ENCODE peak calls at places on chromosomes 13 and 19, in eight cellular contexts. T is stimulated activated naive CD8-positive, alpha-beta T cell treated with anti-CD3 and anti-CD28 coated beads, Interleukin-15, Interleukin-2, amounts not matched to agents 100 U/mL and 50 U/mL, for 24 hours; R is left ventricle myocardium inferior; O is ascending aorta; X is heart right ventricle; L is AG08395; D is CD4-positive, CD25-positive, alpha-beta regulatory T cell; S is activated CD4-positive, alpha-beta T cell treated with anti-CD3 and anti-CD28 coated beads for 48 hours. K is an unnamed sample.

GRCh38 chr19:1088419-1089066 is 6.6 kb downstream of the POLR2E start:
- DNase-seq in D (no peak), X (no peak), S (no peak), R (no peak), O (no peak), L (no peak), T (no peak), K (no peak)

GRCh38 chr19:16369664-16370576 is 45.3 kb downstream of the KLF2 start:
- DNase-seq in R (no peak), S (peak), T (peak), O (no peak), L (no peak), D (peak), X (no peak), K (no peak)

GRCh38 chr13:94988654-94989053 is 276.3 kb upstream of the SOX21 start:
- DNase-seq in S (no peak), L (no peak), D (no peak), T (no peak), X (no peak), R (no peak), O (no peak), K (no peak)

GRCh38 chr19:46378268-46378667 is 31.4 kb downstream of the PPP5C start:
- DNase-seq in O (peak), X (no peak), S (no peak), D (no peak), T (no peak), L (peak), R (no peak), K (no peak)

GRCh38 chr19:33752018-33752790 is 44.5 kb upstream of the KCTD15 start:
- DNase-seq in R (no peak), S (no peak), L (no peak), T (no peak), D (no peak), X (no peak), O (no peak), K (peak)

GRCh38 chr19:56106397-56106849 is 14.7 kb downstream of the ZNF787 start:
- DNase-seq in S (no peak), O (no peak), L (no peak), X (no peak), D (no peak), T (no peak), R (no peak), K (no peak)

GRCh38 chr13:40273173-40274000 is 393.1 kb downstream of the FOXO1 start:
- DNase-seq in X (no peak), S (no peak), D (no peak), T (no peak), R (no peak), L (no peak), O (no peak), K (no peak)

GRCh38 chr13:46622918-46623256 is 69.9 kb downstream of the LRCH1 start:
- DNase-seq in D (no peak), S (no peak), T (no peak), X (peak), O (no peak), R (peak), L (peak), K (peak)

GRCh38 chr19:11971045-11971444 is 6.2 kb downstream of the ZNF763 start:
- DNase-seq in R (no peak), O (no peak), L (no peak), S (no peak), D (no peak), T (no peak), X (no peak), K (no peak)

GRCh38 chr19:2047449-2048103 is 3.5 kb downstream of the MKNK2 start:
- DNase-seq in L (no peak), R (no peak), T (no peak), O (no peak), X (no peak), D (no peak), S (peak), K (peak)

GRCh38 chr19:6683971-6684370 is 14.0 kb upstream of the TNFSF14 start:
- DNase-seq in X (no peak), O (no peak), D (no peak), T (no peak), S (no peak), L (no peak), R (no peak), K (no peak)

GRCh38 chr13:33509642-33510229 is 224.2 kb upstream of the STARD13 start:
- DNase-seq in O (peak), D (no peak), S (no peak), X (peak), T (no peak), L (peak), R (peak), K (no peak)

GRCh38 chr13:101700598-101700997 is 248.1 kb downstream of the ITGBL1 start:
- DNase-seq in L (no peak), S (no peak), O (no peak), R (no peak), D (no peak), T (no peak), X (peak), K (no peak)

GRCh38 chr13:24127116-24127631 is 33.3 kb upstream of the SPATA13 start:
- DNase-seq in L (peak), R (no peak), O (no peak), S (peak), D (no peak), T (peak), X (no peak), K (no peak)

GRCh38 chr13:40440990-40441820 is 225.2 kb downstream of the FOXO1 start:
- DNase-seq in X (peak), R (peak), T (no peak), O (peak), S (no peak), L (peak), D (no peak), K (peak)

GRCh38 chr13:98252931-98253470 is 75.9 kb upstream of the RNF113B start:
- DNase-seq in D (no peak), O (no peak), L (peak), S (no peak), T (no peak), R (no peak), X (no peak), K (no peak)

GRCh38 chr19:972281-972680 is 11.9 kb upstream of the WDR18 start:
- DNase-seq in D (no peak), T (no peak), R (no peak), S (no peak), X (no peak), L (no peak), O (no peak), K (no peak)

GRCh38 chr19:14370169-14370998 is 10.9 kb upstream of the ADGRE5 start:
- DNase-seq in S (peak), T (peak), L (no peak), O (no peak), D (peak), R (no peak), X (no peak), K (no peak)

GRCh38 chr19:43624933-43625332 is 5.5 kb upstream of the ZNF428 start:
- DNase-seq in X (peak), S (peak), O (peak), T (peak), D (peak), L (no peak), R (peak), K (no peak)

GRCh38 chr19:48274938-48275337 is 5.1 kb downstream of the ZNF114 start:
- DNase-seq in S (no peak), D (no peak), R (no peak), O (no peak), L (no peak), T (no peak), X (no peak), K (no peak)

GRCh38 chr19:50512112-50512998 is 1.4 kb downstream of the ASPDH start:
- DNase-seq in D (no peak), R (no peak), O (no peak), T (no peak), L (no peak), S (no peak), X (no peak), K (no peak)

K was measured in SJCRH30.